ENCODE peak calls at places on chromosomes 6 and 20, in ten cellular contexts. One of them, this sample, is unnamed.

GRCh38 chr6:22754111-22754510 is 184.7 kb downstream of the HDGFL1 start:
- DNase-seq in activated T-helper 1 cell treated with anti-CD3 and anti-CD28 coated beads, Interleukin-12 subunit alpha, Interleukin-12 subunit beta, Interleukin-2, Interleukin-4 antibody, amounts not matched to agents 30 ng/mL and 10 ng/mL and 1 ng/mL, durations not matched to agents 14 hours and 24 hours and 36 hours: no peak
- DNase-seq in activated CD4-positive, alpha-beta T cell treated with anti-CD3 and anti-CD28 coated beads, Interleukin-2, amount 50 U/mL, for 1 hour: no peak
- DNase-seq in type B pancreatic cell: no peak
- DNase-seq in SK-N-SH: no peak
- DNase-seq in fibroblast of mammary gland: peak; percentile 43
- DNase-seq in fibroblast of pulmonary artery: peak; percentile 12
- DNase-seq in RPMI7951: no peak
- DNase-seq in Peyer's patch: no peak
- DNase-seq in HepG2: no peak
- DNase-seq in this sample: no peak

GRCh38 chr6:108113557-108114519 is 39.3 kb upstream of the OSTM1 start:
- DNase-seq in activated T-helper 1 cell treated with anti-CD3 and anti-CD28 coated beads, Interleukin-12 subunit alpha, Interleukin-12 subunit beta, Interleukin-2, Interleukin-4 antibody, amounts not matched to agents 30 ng/mL and 10 ng/mL and 1 ng/mL, durations not matched to agents 14 hours and 24 hours and 36 hours: no peak
- DNase-seq in activated CD4-positive, alpha-beta T cell treated with anti-CD3 and anti-CD28 coated beads, Interleukin-2, amount 50 U/mL, for 1 hour: no peak
- DNase-seq in type B pancreatic cell: no peak
- DNase-seq in SK-N-SH: peak; percentile 78
- DNase-seq in fibroblast of mammary gland: peak; percentile 58
- DNase-seq in fibroblast of pulmonary artery: peak; percentile 72
- DNase-seq in RPMI7951: peak; percentile 60
- DNase-seq in Peyer's patch: no peak
- DNase-seq in HepG2: peak; percentile 41
- DNase-seq in this sample: peak; percentile 85

GRCh38 chr6:166464068-166464410 is 81.3 kb upstream of the MPC1 start:
- DNase-seq in activated T-helper 1 cell treated with anti-CD3 and anti-CD28 coated beads, Interleukin-12 subunit alpha, Interleukin-12 subunit beta, Interleukin-2, Interleukin-4 antibody, amounts not matched to agents 30 ng/mL and 10 ng/mL and 1 ng/mL, durations not matched to agents 14 hours and 24 hours and 36 hours: no peak
- DNase-seq in activated CD4-positive, alpha-beta T cell treated with anti-CD3 and anti-CD28 coated beads, Interleukin-2, amount 50 U/mL, for 1 hour: no peak
- DNase-seq in type B pancreatic cell: peak; percentile 39
- DNase-seq in SK-N-SH: no peak
- DNase-seq in fibroblast of mammary gland: no peak
- DNase-seq in fibroblast of pulmonary artery: no peak
- DNase-seq in RPMI7951: no peak
- DNase-seq in Peyer's patch: no peak
- DNase-seq in HepG2: no peak
- DNase-seq in this sample: no peak

GRCh38 chr20:46648903-46649649 is 2.2 kb downstream of the SLC13A3 start:
- DNase-seq in activated T-helper 1 cell treated with anti-CD3 and anti-CD28 coated beads, Interleukin-12 subunit alpha, Interleukin-12 subunit beta, Interleukin-2, Interleukin-4 antibody, amounts not matched to agents 30 ng/mL and 10 ng/mL and 1 ng/mL, durations not matched to agents 14 hours and 24 hours and 36 hours: no peak
- DNase-seq in activated CD4-positive, alpha-beta T cell treated with anti-CD3 and anti-CD28 coated beads, Interleukin-2, amount 50 U/mL, for 1 hour: no peak
- DNase-seq in type B pancreatic cell: peak; percentile 27
- DNase-seq in SK-N-SH: no peak
- DNase-seq in fibroblast of mammary gland: no peak
- DNase-seq in fibroblast of pulmonary artery: no peak
- DNase-seq in RPMI7951: no peak
- DNase-seq in Peyer's patch: no peak
- DNase-seq in HepG2: peak; percentile 68
- DNase-seq in this sample: no peak

GRCh38 chr20:8018928-8019177 is 708 bp downstream of the TMX4 start:
- DNase-seq in activated T-helper 1 cell treated with anti-CD3 and anti-CD28 coated beads, Interleukin-12 subunit alpha, Interleukin-12 subunit beta, Interleukin-2, Interleukin-4 antibody, amounts not matched to agents 30 ng/mL and 10 ng/mL and 1 ng/mL, durations not matched to agents 14 hours and 24 hours and 36 hours: no peak
- DNase-seq in activated CD4-positive, alpha-beta T cell treated with anti-CD3 and anti-CD28 coated beads, Interleukin-2, amount 50 U/mL, for 1 hour: no peak
- DNase-seq in type B pancreatic cell: no peak
- DNase-seq in SK-N-SH: no peak
- DNase-seq in fibroblast of mammary gland: no peak
- DNase-seq in fibroblast of pulmonary artery: peak; percentile 50
- DNase-seq in RPMI7951: no peak
- DNase-seq in Peyer's patch: no peak
- DNase-seq in HepG2: no peak
- DNase-seq in this sample: no peak

GRCh38 chr6:39301606-39302005 is 12.6 kb downstream of the KCNK17 start:
- DNase-seq in activated T-helper 1 cell treated with anti-CD3 and anti-CD28 coated beads, Interleukin-12 subunit alpha, Interleukin-12 subunit beta, Interleukin-2, Interleukin-4 antibody, amounts not matched to agents 30 ng/mL and 10 ng/mL and 1 ng/mL, durations not matched to agents 14 hours and 24 hours and 36 hours: no peak
- DNase-seq in activated CD4-positive, alpha-beta T cell treated with anti-CD3 and anti-CD28 coated beads, Interleukin-2, amount 50 U/mL, for 1 hour: no peak
- DNase-seq in type B pancreatic cell: no peak
- DNase-seq in SK-N-SH: no peak
- DNase-seq in fibroblast of mammary gland: no peak
- DNase-seq in fibroblast of pulmonary artery: peak; percentile 3
- DNase-seq in RPMI7951: peak; percentile 21
- DNase-seq in Peyer's patch: no peak
- DNase-seq in HepG2: peak; percentile 18
- DNase-seq in this sample: peak; percentile 52

GRCh38 chr20:61832181-61832580 is 233.5 kb downstream of the TAF4 start:
- DNase-seq in activated T-helper 1 cell treated with anti-CD3 and anti-CD28 coated beads, Interleukin-12 subunit alpha, Interleukin-12 subunit beta, Interleukin-2, Interleukin-4 antibody, amounts not matched to agents 30 ng/mL and 10 ng/mL and 1 ng/mL, durations not matched to agents 14 hours and 24 hours and 36 hours: no peak
- DNase-seq in activated CD4-positive, alpha-beta T cell treated with anti-CD3 and anti-CD28 coated beads, Interleukin-2, amount 50 U/mL, for 1 hour: no peak
- DNase-seq in type B pancreatic cell: no peak
- DNase-seq in SK-N-SH: no peak
- DNase-seq in fibroblast of mammary gland: peak; percentile 3
- DNase-seq in fibroblast of pulmonary artery: no peak
- DNase-seq in RPMI7951: no peak
- DNase-seq in Peyer's patch: no peak
- DNase-seq in HepG2: no peak
- DNase-seq in this sample: no peak

GRCh38 chr20:10239954-10240353 is 21.3 kb downstream of the SNAP25 start:
- DNase-seq in activated T-helper 1 cell treated with anti-CD3 and anti-CD28 coated beads, Interleukin-12 subunit alpha, Interleukin-12 subunit beta, Interleukin-2, Interleukin-4 antibody, amounts not matched to agents 30 ng/mL and 10 ng/mL and 1 ng/mL, durations not matched to agents 14 hours and 24 hours and 36 hours: no peak
- DNase-seq in activated CD4-positive, alpha-beta T cell treated with anti-CD3 and anti-CD28 coated beads, Interleukin-2, amount 50 U/mL, for 1 hour: no peak
- DNase-seq in type B pancreatic cell: no peak
- DNase-seq in SK-N-SH: no peak
- DNase-seq in fibroblast of mammary gland: peak; percentile 28
- DNase-seq in fibroblast of pulmonary artery: peak; percentile 39
- DNase-seq in RPMI7951: peak; percentile 88
- DNase-seq in Peyer's patch: no peak
- DNase-seq in HepG2: peak; percentile 58
- DNase-seq in this sample: peak; percentile 58

GRCh38 chr20:20520776-20521175 is 152.9 kb downstream of the INSM1 start:
- DNase-seq in activated T-helper 1 cell treated with anti-CD3 and anti-CD28 coated beads, Interleukin-12 subunit alpha, Interleukin-12 subunit beta, Interleukin-2, Interleukin-4 antibody, amounts not matched to agents 30 ng/mL and 10 ng/mL and 1 ng/mL, durations not matched to agents 14 hours and 24 hours and 36 hours: no peak
- DNase-seq in activated CD4-positive, alpha-beta T cell treated with anti-CD3 and anti-CD28 coated beads, Interleukin-2, amount 50 U/mL, for 1 hour: no peak
- DNase-seq in type B pancreatic cell: no peak
- DNase-seq in SK-N-SH: no peak
- DNase-seq in fibroblast of mammary gland: peak; percentile 75
- DNase-seq in fibroblast of pulmonary artery: peak; percentile 8
- DNase-seq in RPMI7951: peak; percentile 34
- DNase-seq in Peyer's patch: no peak
- DNase-seq in HepG2: no peak
- DNase-seq in this sample: no peak

GRCh38 chr20:51529027-51529749 is 13.3 kb downstream of the NFATC2 start:
- DNase-seq in activated T-helper 1 cell treated with anti-CD3 and anti-CD28 coated beads, Interleukin-12 subunit alpha, Interleukin-12 subunit beta, Interleukin-2, Interleukin-4 antibody, amounts not matched to agents 30 ng/mL and 10 ng/mL and 1 ng/mL, durations not matched to agents 14 hours and 24 hours and 36 hours: no peak
- DNase-seq in activated CD4-positive, alpha-beta T cell treated with anti-CD3 and anti-CD28 coated beads, Interleukin-2, amount 50 U/mL, for 1 hour: peak; percentile 46
- DNase-seq in type B pancreatic cell: no peak
- DNase-seq in SK-N-SH: no peak
- DNase-seq in fibroblast of mammary gland: peak; percentile 14
- DNase-seq in fibroblast of pulmonary artery: peak; percentile 51
- DNase-seq in RPMI7951: peak; percentile 73
- DNase-seq in Peyer's patch: peak; percentile 44
- DNase-seq in HepG2: no peak
- DNase-seq in this sample: peak; percentile 60

GRCh38 chr6:146985111-146985510 is 219.1 kb upstream of the STXBP5 start:
- DNase-seq in activated T-helper 1 cell treated with anti-CD3 and anti-CD28 coated beads, Interleukin-12 subunit alpha, Interleukin-12 subunit beta, Interleukin-2, Interleukin-4 antibody, amounts not matched to agents 30 ng/mL and 10 ng/mL and 1 ng/mL, durations not matched to agents 14 hours and 24 hours and 36 hours: no peak
- DNase-seq in activated CD4-positive, alpha-beta T cell treated with anti-CD3 and anti-CD28 coated beads, Interleukin-2, amount 50 U/mL, for 1 hour: no peak
- DNase-seq in type B pancreatic cell: no peak
- DNase-seq in SK-N-SH: no peak
- DNase-seq in fibroblast of mammary gland: no peak
- DNase-seq in fibroblast of pulmonary artery: no peak
- DNase-seq in RPMI7951: no peak
- DNase-seq in Peyer's patch: no peak
- DNase-seq in HepG2: peak; percentile 97
- DNase-seq in this sample: peak; percentile 70

GRCh38 chr20:46520976-46521579 is 7.7 kb upstream of the ZNF334 start:
- DNase-seq in activated T-helper 1 cell treated with anti-CD3 and anti-CD28 coated beads, Interleukin-12 subunit alpha, Interleukin-12 subunit beta, Interleukin-2, Interleukin-4 antibody, amounts not matched to agents 30 ng/mL and 10 ng/mL and 1 ng/mL, durations not matched to agents 14 hours and 24 hours and 36 hours: peak; percentile 39
- DNase-seq in activated CD4-positive, alpha-beta T cell treated with anti-CD3 and anti-CD28 coated beads, Interleukin-2, amount 50 U/mL, for 1 hour: peak; percentile 13
- DNase-seq in type B pancreatic cell: no peak
- DNase-seq in SK-N-SH: peak; percentile 68
- DNase-seq in fibroblast of mammary gland: peak; percentile 67
- DNase-seq in fibroblast of pulmonary artery: peak; percentile 73
- DNase-seq in RPMI7951: peak; percentile 65
- DNase-seq in Peyer's patch: no peak
- DNase-seq in HepG2: peak; percentile 80
- DNase-seq in this sample: peak; percentile 45

GRCh38 chr6:29627762-29628418 is 5.1 kb downstream of the GABBR1 start:
- DNase-seq in activated T-helper 1 cell treated with anti-CD3 and anti-CD28 coated beads, Interleukin-12 subunit alpha, Interleukin-12 subunit beta, Interleukin-2, Interleukin-4 antibody, amounts not matched to agents 30 ng/mL and 10 ng/mL and 1 ng/mL, durations not matched to agents 14 hours and 24 hours and 36 hours: no peak
- DNase-seq in activated CD4-positive, alpha-beta T cell treated with anti-CD3 and anti-CD28 coated beads, Interleukin-2, amount 50 U/mL, for 1 hour: peak; percentile 34
- DNase-seq in type B pancreatic cell: peak; percentile 75
- DNase-seq in SK-N-SH: peak; percentile 94
- DNase-seq in fibroblast of mammary gland: peak; percentile 86
- DNase-seq in fibroblast of pulmonary artery: peak; percentile 93
- DNase-seq in RPMI7951: peak; percentile 83
- DNase-seq in Peyer's patch: peak; percentile 63
- DNase-seq in HepG2: no peak
- DNase-seq in this sample: peak; percentile 40

GRCh38 chr20:62900052-62900691 is 26.1 kb downstream of the DIDO1 start:
- DNase-seq in activated T-helper 1 cell treated with anti-CD3 and anti-CD28 coated beads, Interleukin-12 subunit alpha, Interleukin-12 subunit beta, Interleukin-2, Interleukin-4 antibody, amounts not matched to agents 30 ng/mL and 10 ng/mL and 1 ng/mL, durations not matched to agents 14 hours and 24 hours and 36 hours: peak; percentile 60
- DNase-seq in activated CD4-positive, alpha-beta T cell treated with anti-CD3 and anti-CD28 coated beads, Interleukin-2, amount 50 U/mL, for 1 hour: peak; percentile 80
- DNase-seq in type B pancreatic cell: peak; percentile 83
- DNase-seq in SK-N-SH: peak; percentile 94
- DNase-seq in fibroblast of mammary gland: peak; percentile 71
- DNase-seq in fibroblast of pulmonary artery: peak; percentile 82
- DNase-seq in RPMI7951: peak; percentile 64
- DNase-seq in Peyer's patch: peak; percentile 74
- DNase-seq in HepG2: peak; percentile 82
- DNase-seq in this sample: peak; percentile 98